ENCODE peak calls at places on chromosomes 16 and 17, in five cellular contexts. G is H1, T is HCT116, I is K562, E is HepG2. D is an unnamed sample.

GRCh38 chr17:78325076-78325712 is 34.7 kb downstream of the SOCS3 start:
- DNase-seq in G (no peak), T (no peak), I (no peak), E (no peak), D (no peak)

GRCh38 chr17:81518785-81519283 is 6.2 kb upstream of the ACTG1 start:
- DNase-seq in G (no peak), T (no peak), I (peak), E (no peak), D (no peak)

GRCh38 chr16:54072237-54072636 is 214.3 kb downstream of the IRX3 start:
- DNase-seq in G (peak), T (no peak), I (no peak), E (no peak), D (no peak)

GRCh38 chr16:75703341-75703740 is 2.1 kb upstream of the DUXB start:
- DNase-seq in G (no peak), T (no peak), I (no peak), E (no peak), D (no peak)

GRCh38 chr17:39527220-39527813 is 66.0 kb downstream of the CDK12 start:
- DNase-seq in G (no peak), T (peak), I (peak), E (peak), D (no peak)

GRCh38 chr16:47565454-47565853 is 104.3 kb downstream of the PHKB start:
- DNase-seq in G (no peak), T (no peak), I (no peak), E (no peak), D (no peak)

GRCh38 chr16:56936491-56936890 is 4.5 kb downstream of the HERPUD1 start:
- DNase-seq in G (no peak), T (no peak), I (no peak), E (no peak), D (no peak)

GRCh38 chr17:32627233-32628008 is 140.6 kb downstream of the CDK5R1 start:
- DNase-seq in G (peak), T (no peak), I (no peak), E (no peak), D (no peak)

GRCh38 chr16:49698931-49699715 is 156.8 kb downstream of the ZNF423 start:
- DNase-seq in G (no peak), T (no peak), I (no peak), E (no peak), D (no peak)

GRCh38 chr17:42002792-42003301 is 14.4 kb downstream of the DNAJC7 start:
- DNase-seq in G (no peak), T (no peak), I (no peak), E (peak), D (no peak)

GRCh38 chr17:65277576-65277975 is 140.4 kb downstream of the RGS9 start:
- DNase-seq in G (no peak), T (no peak), I (no peak), E (no peak), D (no peak)

GRCh38 chr16:3665508-3665907 is 11.0 kb downstream of the DNASE1 start:
- DNase-seq in G (no peak), T (no peak), I (no peak), E (no peak), D (no peak)

GRCh38 chr17:35117984-35118383 is 1.7 kb downstream of the RAD51D start:
- DNase-seq in G (no peak), T (no peak), I (no peak), E (peak), D (peak)

GRCh38 chr16:12771341-12771798 is 32.3 kb downstream of the CPPED1 start:
- DNase-seq in G (no peak), T (no peak), I (no peak), E (peak), D (no peak)

GRCh38 chr17:82938486-82939212 is 98.8 kb upstream of the ZNF750 start:
- DNase-seq in G (no peak), T (no peak), I (no peak), E (no peak), D (no peak)

GRCh38 chr16:69564845-69565610 is 738 bp upstream of the NFAT5 start:
- DNase-seq in G (no peak), T (no peak), I (no peak), E (no peak), D (no peak)

GRCh38 chr16:10987361-10988163 is 43.2 kb downstream of the CLEC16A start:
- DNase-seq in G (no peak), T (no peak), I (no peak), E (no peak), D (no peak)

GRCh38 chr17:78016852-78017251 is 58.3 kb downstream of the TNRC6C start:
- DNase-seq in G (no peak), T (no peak), I (peak), E (no peak), D (no peak)

GRCh38 chr16:68756250-68757051 is 19.4 kb downstream of the CDH1 start:
- DNase-seq in G (no peak), T (peak), I (no peak), E (no peak), D (peak)

GRCh38 chr16:17387226-17387625 is 83.5 kb downstream of the XYLT1 start:
- DNase-seq in G (no peak), T (no peak), I (no peak), E (no peak), D (no peak)

GRCh38 chr16:17389392-17389791 is 81.4 kb downstream of the XYLT1 start:
- DNase-seq in G (no peak), T (no peak), I (no peak), E (no peak), D (no peak)

GRCh38 chr16:17382949-17383348 is 87.8 kb downstream of the XYLT1 start:
- DNase-seq in G (no peak), T (no peak), I (no peak), E (no peak), D (no peak)

GRCh38 chr16:17384473-17384872 is 86.3 kb downstream of the XYLT1 start:
- DNase-seq in G (no peak), T (no peak), I (no peak), E (no peak), D (no peak)

GRCh38 chr16:17386229-17386628 is 84.5 kb downstream of the XYLT1 start:
- DNase-seq in G (no peak), T (no peak), I (no peak), E (no peak), D (no peak)
- TF ChIP-seq SRF in G (no peak), T (no peak), I (no peak), E (no peak), D (no peak)

GRCh38 chr17:40852378-40852777 is 14.6 kb downstream of the KRT12 start:
- DNase-seq in G (no peak), T (no peak), I (no peak), E (no peak), D (no peak)

GRCh38 chr17:40859536-40859935 is 7.5 kb downstream of the KRT12 start:
- DNase-seq in G (no peak), T (no peak), I (no peak), E (no peak), D (no peak)

GRCh38 chr17:40854175-40854814 is 12.7 kb downstream of the KRT12 start:
- DNase-seq in G (no peak), T (peak), I (peak), E (peak), D (no peak)

GRCh38 chr17:40862985-40863733 is 3.9 kb downstream of the KRT12 start:
- DNase-seq in G (peak), T (no peak), I (no peak), E (peak), D (no peak)

GRCh38 chr17:40857535-40857934 is 9.5 kb downstream of the KRT12 start:
- DNase-seq in G (no peak), T (no peak), I (no peak), E (no peak), D (no peak)
- TF ChIP-seq SRF in G (no peak), T (no peak), I (no peak), E (no peak), D (no peak)

GRCh38 chr17:17846645-17847044 is 9.9 kb upstream of the SREBF1 start:
- DNase-seq in G (no peak), T (no peak), I (no peak), E (no peak), D (no peak)
- TF ChIP-seq SRF in G (no peak), T (no peak), I (no peak), E (no peak), D (no peak)

DNA sequence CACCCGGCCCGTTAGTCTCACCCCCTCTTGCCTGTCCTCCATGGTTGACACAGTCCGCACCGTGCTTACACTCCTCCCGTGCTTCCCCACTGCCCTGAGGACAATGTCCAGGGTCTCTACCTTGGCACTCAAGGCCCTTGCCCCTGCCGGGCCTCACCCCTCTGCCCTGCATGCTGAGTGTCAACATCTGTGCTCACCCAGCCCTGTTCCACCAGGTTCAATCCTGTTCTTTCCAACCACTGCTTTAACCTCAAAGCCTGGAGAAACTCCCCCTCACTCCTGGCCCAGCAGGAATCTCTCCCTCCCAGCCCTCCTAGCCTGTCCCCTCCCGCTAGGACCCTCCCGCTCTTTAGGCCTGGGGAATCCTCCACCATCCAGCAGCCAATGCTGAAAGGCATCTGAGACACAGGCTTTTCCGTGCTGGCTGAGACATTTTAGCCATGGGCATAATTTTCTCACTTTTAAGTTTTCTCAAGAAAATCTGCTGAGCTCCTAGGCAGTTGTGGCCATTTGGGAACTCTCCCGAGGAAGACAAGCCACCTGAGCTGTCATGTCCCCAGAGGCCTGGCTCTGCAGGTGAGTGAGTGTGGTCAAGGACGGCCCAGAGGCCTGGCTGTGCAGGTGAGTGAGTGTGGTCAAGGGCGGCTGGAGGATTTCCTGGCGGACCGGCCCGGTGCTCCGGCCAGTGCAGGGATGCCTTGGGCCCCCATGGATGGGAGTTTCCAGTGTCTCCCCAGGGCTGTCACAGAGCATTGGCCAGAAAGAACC is 10.8 kb upstream of the P2RX1 start:
- DNase-seq in G (peak), T (no peak), I (no peak), E (peak), D (no peak)
- TF ChIP-seq SRF in G (no peak), T (no peak), I (no peak), E (no peak), D (no peak)

GRCh38 chr16:70579248-70579647 is 55.6 kb downstream of the SF3B3 start:
- DNase-seq in G (no peak), T (no peak), I (no peak), E (no peak), D (no peak)

GRCh38 chr16:70578035-70578434 is 54.4 kb downstream of the SF3B3 start:
- DNase-seq in G (no peak), T (no peak), I (no peak), E (no peak), D (no peak)

GRCh38 chr16:70577256-70577698 is 53.7 kb downstream of the SF3B3 start:
- DNase-seq in G (peak), T (peak), I (no peak), E (no peak), D (no peak)

GRCh38 chr16:70582280-70582978 is 58.8 kb downstream of the SF3B3 start:
- DNase-seq in G (no peak), T (no peak), I (no peak), E (no peak), D (no peak)

GRCh38 chr16:70579648-70580630 is 56.3 kb downstream of the SF3B3 start:
- DNase-seq in G (no peak), T (no peak), I (peak), E (no peak), D (no peak)
- TF ChIP-seq SRF in G (no peak), T (no peak), I (no peak), E (no peak), D (no peak)

GRCh38 chr16:85398688-85399582 is 214.2 kb upstream of the GSE1 start:
- DNase-seq in G (peak), T (no peak), I (no peak), E (no peak), D (no peak)
- TF ChIP-seq SRF in G (no peak), T (no peak), I (no peak), E (no peak), D (no peak)